ENCODE peak calls at places on chromosomes 6 and 20, in six cellular contexts. E is epithelial cell of esophagus; Y is CD8-positive, alpha-beta memory T cell; N is activated naive CD4-positive, alpha-beta T cell treated with anti-CD3 and anti-CD28 coated beads for 36 hours; G is stimulated activated CD8-positive, alpha-beta memory T cell treated with anti-CD3 and anti-CD28 coated beads, Interleukin-12 subunit alpha, Interleukin-12 subunit beta, amount 100 ng/mL, for 4 hours; Q is T-cell. S is an unnamed sample.

GRCh38 chr20:38747495-38748096 is 664 bp upstream of the ACTR5 start:
- DNase-seq in N (no peak), E (no peak), Q (no peak), Y (no peak), G (no peak), S (no peak)

GRCh38 chr6:35238843-35239289 is 20.7 kb upstream of the ZNF76 start:
- DNase-seq in Y (no peak), G (no peak), N (no peak), Q (no peak), E (no peak), S (no peak)

GRCh38 chr20:23050847-23051627 is 1.6 kb upstream of the THBD start:
- DNase-seq in N (peak), Q (no peak), Y (no peak), G (no peak), E (peak), S (no peak)

GRCh38 chr6:5096482-5096881 is 11.3 kb downstream of the PPP1R3G start:
- DNase-seq in G (no peak), Y (no peak), Q (no peak), E (no peak), N (no peak), S (no peak)

GRCh38 chr6:134943567-134944111 is 6.3 kb downstream of the ALDH8A1 start:
- DNase-seq in G (no peak), Y (no peak), Q (no peak), E (no peak), N (no peak), S (no peak)

GRCh38 chr20:53842301-53843099 is 227.9 kb downstream of the BCAS1 start:
- DNase-seq in G (no peak), Q (peak), N (peak), E (no peak), Y (no peak), S (no peak)

GRCh38 chr6:147366290-147366689 is 142.2 kb upstream of the SAMD5 start:
- DNase-seq in G (no peak), Q (no peak), N (no peak), E (no peak), Y (no peak), S (no peak)

GRCh38 chr6:168286116-168286515 is 33.5 kb downstream of the DACT2 start:
- DNase-seq in N (no peak), Y (no peak), E (no peak), G (no peak), Q (no peak), S (no peak)

GRCh38 chr6:12182676-12183075 is 107.5 kb upstream of the EDN1 start:
- DNase-seq in E (peak), G (no peak), Y (no peak), Q (no peak), N (peak), S (no peak)

GRCh38 chr6:22029169-22029568 is 267.7 kb downstream of the PRL start:
- DNase-seq in Y (no peak), G (no peak), Q (no peak), N (no peak), E (no peak), S (no peak)

GRCh38 chr6:90284236-90284744 is 12.4 kb downstream of the BACH2 start:
- DNase-seq in G (peak), E (peak), Q (no peak), Y (peak), N (peak), S (no peak)

GRCh38 chr20:52601295-52601971 is 370.7 kb upstream of the TSHZ2 start:
- DNase-seq in E (no peak), Q (no peak), N (no peak), G (no peak), Y (no peak), S (no peak)

GRCh38 chr6:151036869-151037680 is 171.6 kb downstream of the MTHFD1L start:
- DNase-seq in Y (no peak), N (peak), G (no peak), Q (no peak), E (peak), S (no peak)

GRCh38 chr6:121222656-121223055 is 111.6 kb downstream of the TBC1D32 start:
- DNase-seq in G (no peak), E (peak), N (no peak), Q (no peak), Y (no peak), S (no peak)

S was measured in activated effector memory CD4-positive, alpha-beta T cell treated with Interleukin-2 at 50 U/mL for 16 hours.